ENCODE peak calls at places on chromosomes 11 and 22, in four cellular contexts. One of them, this sample, is unnamed.

GRCh38 chr11:131033151-131033651 is 116.9 kb upstream of the SNX19 start:
- DNase-seq in stimulated activated CD8-positive, alpha-beta memory T cell treated with anti-CD3 and anti-CD28 coated beads, Interleukin-12 subunit alpha, Interleukin-12 subunit beta, amount 100 ng/mL, for 1 hour: no peak
- DNase-seq in LoVo: peak
- DNase-seq in progenitor cell of endocrine pancreas: no peak
- DNase-seq in this sample: no peak

GRCh38 chr11:75280227-75280671 is 39.7 kb downstream of the TPBGL start:
- DNase-seq in LoVo: peak
- DNase-seq in stimulated activated CD8-positive, alpha-beta memory T cell treated with anti-CD3 and anti-CD28 coated beads, Interleukin-12 subunit alpha, Interleukin-12 subunit beta, amount 100 ng/mL, for 1 hour: peak
- DNase-seq in progenitor cell of endocrine pancreas: peak
- DNase-seq in this sample: peak

GRCh38 chr11:129141748-129142475 is 50.2 kb downstream of the ARHGAP32 start:
- DNase-seq in LoVo: peak
- DNase-seq in stimulated activated CD8-positive, alpha-beta memory T cell treated with anti-CD3 and anti-CD28 coated beads, Interleukin-12 subunit alpha, Interleukin-12 subunit beta, amount 100 ng/mL, for 1 hour: no peak
- DNase-seq in progenitor cell of endocrine pancreas: no peak
- DNase-seq in this sample: no peak

GRCh38 chr11:2434008-2434407 is 10.3 kb downstream of the TRPM5 start:
- DNase-seq in LoVo: no peak
- DNase-seq in stimulated activated CD8-positive, alpha-beta memory T cell treated with anti-CD3 and anti-CD28 coated beads, Interleukin-12 subunit alpha, Interleukin-12 subunit beta, amount 100 ng/mL, for 1 hour: no peak
- DNase-seq in progenitor cell of endocrine pancreas: no peak
- DNase-seq in this sample: no peak

GRCh38 chr11:766106-766940 is 11.0 kb downstream of the GATD1 start:
- DNase-seq in progenitor cell of endocrine pancreas: no peak
- DNase-seq in LoVo: no peak
- DNase-seq in stimulated activated CD8-positive, alpha-beta memory T cell treated with anti-CD3 and anti-CD28 coated beads, Interleukin-12 subunit alpha, Interleukin-12 subunit beta, amount 100 ng/mL, for 1 hour: no peak
- DNase-seq in this sample: no peak

GRCh38 chr11:57180141-57180561 is 1.6 kb upstream of the LRRC55 start:
- DNase-seq in progenitor cell of endocrine pancreas: no peak
- DNase-seq in stimulated activated CD8-positive, alpha-beta memory T cell treated with anti-CD3 and anti-CD28 coated beads, Interleukin-12 subunit alpha, Interleukin-12 subunit beta, amount 100 ng/mL, for 1 hour: no peak
- DNase-seq in LoVo: no peak
- DNase-seq in this sample: no peak

GRCh38 chr11:40722179-40722795 is 737.2 kb downstream of the LRRC4C start:
- DNase-seq in stimulated activated CD8-positive, alpha-beta memory T cell treated with anti-CD3 and anti-CD28 coated beads, Interleukin-12 subunit alpha, Interleukin-12 subunit beta, amount 100 ng/mL, for 1 hour: no peak
- DNase-seq in LoVo: no peak
- DNase-seq in progenitor cell of endocrine pancreas: peak
- DNase-seq in this sample: no peak

GRCh38 chr11:93740031-93740801 is 1.1 kb downstream of the TAF1D start:
- DNase-seq in progenitor cell of endocrine pancreas: no peak
- DNase-seq in stimulated activated CD8-positive, alpha-beta memory T cell treated with anti-CD3 and anti-CD28 coated beads, Interleukin-12 subunit alpha, Interleukin-12 subunit beta, amount 100 ng/mL, for 1 hour: no peak
- DNase-seq in LoVo: peak
- DNase-seq in this sample: peak

GRCh38 chr22:48004936-48005335 is 1242.5 kb downstream of the TBC1D22A start:
- DNase-seq in progenitor cell of endocrine pancreas: no peak
- DNase-seq in LoVo: no peak
- DNase-seq in stimulated activated CD8-positive, alpha-beta memory T cell treated with anti-CD3 and anti-CD28 coated beads, Interleukin-12 subunit alpha, Interleukin-12 subunit beta, amount 100 ng/mL, for 1 hour: no peak
- DNase-seq in this sample: no peak

GRCh38 chr11:14258177-14258935 is 100.6 kb downstream of the RRAS2 start:
- DNase-seq in progenitor cell of endocrine pancreas: no peak
- DNase-seq in LoVo: peak
- DNase-seq in stimulated activated CD8-positive, alpha-beta memory T cell treated with anti-CD3 and anti-CD28 coated beads, Interleukin-12 subunit alpha, Interleukin-12 subunit beta, amount 100 ng/mL, for 1 hour: no peak
- DNase-seq in this sample: no peak

GRCh38 chr11:3796346-3796745 is 1.0 kb downstream of the NUP98 start:
- DNase-seq in stimulated activated CD8-positive, alpha-beta memory T cell treated with anti-CD3 and anti-CD28 coated beads, Interleukin-12 subunit alpha, Interleukin-12 subunit beta, amount 100 ng/mL, for 1 hour: no peak
- DNase-seq in LoVo: no peak
- DNase-seq in progenitor cell of endocrine pancreas: no peak
- DNase-seq in this sample: no peak

GRCh38 chr22:37371491-37371890 is 55.8 kb downstream of the ELFN2 start:
- DNase-seq in LoVo: no peak
- DNase-seq in progenitor cell of endocrine pancreas: no peak
- DNase-seq in stimulated activated CD8-positive, alpha-beta memory T cell treated with anti-CD3 and anti-CD28 coated beads, Interleukin-12 subunit alpha, Interleukin-12 subunit beta, amount 100 ng/mL, for 1 hour: no peak
- DNase-seq in this sample: no peak

GRCh38 chr11:117825538-117826359 is 1.2 kb upstream of the FXYD2 start:
- DNase-seq in progenitor cell of endocrine pancreas: no peak
- DNase-seq in stimulated activated CD8-positive, alpha-beta memory T cell treated with anti-CD3 and anti-CD28 coated beads, Interleukin-12 subunit alpha, Interleukin-12 subunit beta, amount 100 ng/mL, for 1 hour: no peak
- DNase-seq in LoVo: no peak
- DNase-seq in this sample: peak

GRCh38 chr11:11569936-11570491 is 51.8 kb downstream of the GALNT18 start:
- DNase-seq in progenitor cell of endocrine pancreas: no peak
- DNase-seq in LoVo: no peak
- DNase-seq in stimulated activated CD8-positive, alpha-beta memory T cell treated with anti-CD3 and anti-CD28 coated beads, Interleukin-12 subunit alpha, Interleukin-12 subunit beta, amount 100 ng/mL, for 1 hour: no peak
- DNase-seq in this sample: no peak

GRCh38 chr11:104073950-104074349 is 37.5 kb downstream of the DDI1 start:
- DNase-seq in progenitor cell of endocrine pancreas: no peak
- DNase-seq in LoVo: no peak
- DNase-seq in stimulated activated CD8-positive, alpha-beta memory T cell treated with anti-CD3 and anti-CD28 coated beads, Interleukin-12 subunit alpha, Interleukin-12 subunit beta, amount 100 ng/mL, for 1 hour: no peak
- DNase-seq in this sample: no peak

GRCh38 chr11:69360606-69361005 is 66.7 kb downstream of the MYEOV start:
- DNase-seq in stimulated activated CD8-positive, alpha-beta memory T cell treated with anti-CD3 and anti-CD28 coated beads, Interleukin-12 subunit alpha, Interleukin-12 subunit beta, amount 100 ng/mL, for 1 hour: no peak
- DNase-seq in LoVo: no peak
- DNase-seq in progenitor cell of endocrine pancreas: peak
- DNase-seq in this sample: no peak

GRCh38 chr11:33558097-33558496 is 142.5 kb downstream of the C11orf91 start:
- DNase-seq in LoVo: no peak
- DNase-seq in progenitor cell of endocrine pancreas: no peak
- DNase-seq in stimulated activated CD8-positive, alpha-beta memory T cell treated with anti-CD3 and anti-CD28 coated beads, Interleukin-12 subunit alpha, Interleukin-12 subunit beta, amount 100 ng/mL, for 1 hour: no peak
- DNase-seq in this sample: no peak

GRCh38 chr11:31966846-31967245 is 124.0 kb upstream of the RCN1 start:
- DNase-seq in progenitor cell of endocrine pancreas: no peak
- DNase-seq in LoVo: no peak
- DNase-seq in stimulated activated CD8-positive, alpha-beta memory T cell treated with anti-CD3 and anti-CD28 coated beads, Interleukin-12 subunit alpha, Interleukin-12 subunit beta, amount 100 ng/mL, for 1 hour: no peak
- DNase-seq in this sample: no peak

GRCh38 chr11:108135845-108136599 is 14.7 kb downstream of the ACAT1 start:
- DNase-seq in stimulated activated CD8-positive, alpha-beta memory T cell treated with anti-CD3 and anti-CD28 coated beads, Interleukin-12 subunit alpha, Interleukin-12 subunit beta, amount 100 ng/mL, for 1 hour: no peak
- DNase-seq in LoVo: no peak
- DNase-seq in progenitor cell of endocrine pancreas: no peak
- DNase-seq in this sample: no peak

GRCh38 chr11:20367313-20367948 is 3.9 kb downstream of the HTATIP2 start:
- DNase-seq in stimulated activated CD8-positive, alpha-beta memory T cell treated with anti-CD3 and anti-CD28 coated beads, Interleukin-12 subunit alpha, Interleukin-12 subunit beta, amount 100 ng/mL, for 1 hour: peak
- DNase-seq in progenitor cell of endocrine pancreas: no peak
- DNase-seq in LoVo: peak
- DNase-seq in this sample: no peak

GRCh38 chr22:46023558-46023981 is 46.6 kb upstream of the WNT7B start:
- DNase-seq in LoVo: no peak
- DNase-seq in progenitor cell of endocrine pancreas: no peak
- DNase-seq in stimulated activated CD8-positive, alpha-beta memory T cell treated with anti-CD3 and anti-CD28 coated beads, Interleukin-12 subunit alpha, Interleukin-12 subunit beta, amount 100 ng/mL, for 1 hour: no peak
- DNase-seq in this sample: no peak

GRCh38 chr11:76698321-76699043 is 27.9 kb upstream of the LRRC32 start:
- DNase-seq in LoVo: no peak
- DNase-seq in stimulated activated CD8-positive, alpha-beta memory T cell treated with anti-CD3 and anti-CD28 coated beads, Interleukin-12 subunit alpha, Interleukin-12 subunit beta, amount 100 ng/mL, for 1 hour: no peak
- DNase-seq in progenitor cell of endocrine pancreas: no peak
- DNase-seq in this sample: no peak

GRCh38 chr11:69041516-69041915 is 7.2 kb upstream of the TPCN2 start:
- DNase-seq in LoVo: no peak
- DNase-seq in progenitor cell of endocrine pancreas: no peak
- DNase-seq in stimulated activated CD8-positive, alpha-beta memory T cell treated with anti-CD3 and anti-CD28 coated beads, Interleukin-12 subunit alpha, Interleukin-12 subunit beta, amount 100 ng/mL, for 1 hour: no peak
- DNase-seq in this sample: no peak

GRCh38 chr11:124923296-124923695 is 4.2 kb downstream of the HEPN1 start:
- DNase-seq in LoVo: no peak
- DNase-seq in progenitor cell of endocrine pancreas: no peak
- DNase-seq in stimulated activated CD8-positive, alpha-beta memory T cell treated with anti-CD3 and anti-CD28 coated beads, Interleukin-12 subunit alpha, Interleukin-12 subunit beta, amount 100 ng/mL, for 1 hour: no peak
- DNase-seq in this sample: peak

GRCh38 chr22:30877662-30878515 is 90.7 kb downstream of the MORC2 start:
- DNase-seq in LoVo: no peak
- DNase-seq in stimulated activated CD8-positive, alpha-beta memory T cell treated with anti-CD3 and anti-CD28 coated beads, Interleukin-12 subunit alpha, Interleukin-12 subunit beta, amount 100 ng/mL, for 1 hour: no peak
- DNase-seq in progenitor cell of endocrine pancreas: no peak
- DNase-seq in this sample: no peak

GRCh38 chr11:45661417-45662055 is 3.9 kb downstream of the CHST1 start:
- DNase-seq in progenitor cell of endocrine pancreas: no peak
- DNase-seq in LoVo: no peak
- DNase-seq in stimulated activated CD8-positive, alpha-beta memory T cell treated with anti-CD3 and anti-CD28 coated beads, Interleukin-12 subunit alpha, Interleukin-12 subunit beta, amount 100 ng/mL, for 1 hour: no peak
- DNase-seq in this sample: no peak

GRCh38 chr11:20638074-20638473 is 31.3 kb upstream of the NELL1 start:
- DNase-seq in progenitor cell of endocrine pancreas: no peak
- DNase-seq in LoVo: no peak
- DNase-seq in stimulated activated CD8-positive, alpha-beta memory T cell treated with anti-CD3 and anti-CD28 coated beads, Interleukin-12 subunit alpha, Interleukin-12 subunit beta, amount 100 ng/mL, for 1 hour: no peak
- DNase-seq in this sample: no peak

GRCh38 chr11:64918056-64918455 is 1.0 kb upstream of the ATG2A start:
- DNase-seq in progenitor cell of endocrine pancreas: no peak
- DNase-seq in LoVo: peak
- DNase-seq in stimulated activated CD8-positive, alpha-beta memory T cell treated with anti-CD3 and anti-CD28 coated beads, Interleukin-12 subunit alpha, Interleukin-12 subunit beta, amount 100 ng/mL, for 1 hour: no peak
- DNase-seq in this sample: peak

GRCh38 chr22:31092161-31092560 is 11.0 kb downstream of the SMTN start:
- DNase-seq in progenitor cell of endocrine pancreas: no peak
- DNase-seq in stimulated activated CD8-positive, alpha-beta memory T cell treated with anti-CD3 and anti-CD28 coated beads, Interleukin-12 subunit alpha, Interleukin-12 subunit beta, amount 100 ng/mL, for 1 hour: no peak
- DNase-seq in LoVo: no peak
- DNase-seq in this sample: no peak

GRCh38 chr11:17780668-17781067 is 46.1 kb downstream of the KCNC1 start:
- DNase-seq in progenitor cell of endocrine pancreas: no peak
- DNase-seq in LoVo: no peak
- DNase-seq in stimulated activated CD8-positive, alpha-beta memory T cell treated with anti-CD3 and anti-CD28 coated beads, Interleukin-12 subunit alpha, Interleukin-12 subunit beta, amount 100 ng/mL, for 1 hour: no peak
- DNase-seq in this sample: no peak